ENCODE peak calls at places on chromosomes 3 and 15, in ten cellular contexts. Z is spleen, U is adrenal gland, B is stomach, J is keratinocyte, S is SJCRH30, D is IMR-90, G is thyroid gland, H is DND-41, X is neuronal stem cell. Y is an unnamed sample.

GRCh38 chr15:68984589-68984988 is 29.9 kb upstream of the NOX5 start:
- DNase-seq in Z (no peak), U (no peak), B (no peak), J (no peak), S (no peak), D (no peak), G (no peak), H (no peak), X (no peak), Y (no peak)

GRCh38 chr3:123586131-123586530 is 1.3 kb upstream of the HACD2 start:
- DNase-seq in Z (peak; percentile 76), U (peak; percentile 40), B (peak; percentile 40), J (no peak), S (peak; percentile 91), D (no peak), G (peak; percentile 31), H (peak; percentile 69), X (peak; percentile 18), Y (peak; percentile 35)

GRCh38 chr15:42737529-42738328 is 801 bp upstream of the CDAN1 start:
- DNase-seq in Z (no peak), U (no peak), B (peak; percentile 35), J (no peak), S (no peak), D (peak; percentile 4), G (no peak), H (no peak), X (no peak), Y (no peak)

GRCh38 chr3:194070220-194070633 is 65.7 kb upstream of the HES1 start:
- DNase-seq in Z (no peak), U (no peak), B (no peak), J (no peak), S (no peak), D (no peak), G (no peak), H (no peak), X (no peak), Y (no peak)

GRCh38 chr3:126151562-126152302 is 28.7 kb downstream of the ALDH1L1 start:
- DNase-seq in Z (peak; percentile 47), U (no peak), B (no peak), J (no peak), S (no peak), D (no peak), G (no peak), H (no peak), X (no peak), Y (no peak)

GRCh38 chr3:179348325-179349013 is 960 bp downstream of the MFN1 start:
- DNase-seq in Z (no peak), U (no peak), B (no peak), J (no peak), S (no peak), D (no peak), G (no peak), H (no peak), X (no peak), Y (no peak)

GRCh38 chr15:62783303-62783957 is 259.1 kb upstream of the TPM1 start:
- DNase-seq in Z (no peak), U (no peak), B (no peak), J (no peak), S (no peak), D (peak; percentile 93), G (no peak), H (no peak), X (no peak), Y (no peak)

GRCh38 chr3:112115806-112116383 is 17.2 kb downstream of the GCSAM start:
- DNase-seq in Z (no peak), U (no peak), B (no peak), J (no peak), S (no peak), D (no peak), G (no peak), H (no peak), X (no peak), Y (no peak)

GRCh38 chr3:188170461-188171459 is 16.8 kb downstream of the LPP start:
- DNase-seq in Z (no peak), U (no peak), B (no peak), J (no peak), S (no peak), D (no peak), G (no peak), H (no peak), X (no peak), Y (no peak)

GRCh38 chr3:98086873-98087272 is at the start of gene OR5AC2:
- DNase-seq in Z (no peak), U (no peak), B (no peak), J (no peak), S (no peak), D (no peak), G (no peak), H (no peak), X (no peak), Y (no peak)

GRCh38 chr15:40410476-40410875 is 4.9 kb downstream of the IVD start:
- DNase-seq in Z (peak; percentile 11), U (no peak), B (no peak), J (no peak), S (no peak), D (no peak), G (no peak), H (no peak), X (no peak), Y (no peak)

GRCh38 chr15:76752549-76752948 is 152.6 kb downstream of the SCAPER start:
- DNase-seq in Z (no peak), U (no peak), B (no peak), J (no peak), S (no peak), D (no peak), G (no peak), H (no peak), X (no peak), Y (no peak)

GRCh38 chr3:9916346-9916733 is 558 bp upstream of the IL17RC start:
- DNase-seq in Z (peak; percentile 59), U (no peak), B (no peak), J (no peak), S (peak; percentile 25), D (peak; percentile 48), G (peak; percentile 22), H (no peak), X (no peak), Y (no peak)

GRCh38 chr3:8368598-8368997 is 133.0 kb upstream of the LMCD1 start:
- DNase-seq in Z (no peak), U (no peak), B (no peak), J (no peak), S (no peak), D (no peak), G (no peak), H (no peak), X (no peak), Y (no peak)

GRCh38 chr3:66442254-66443249 is 58.3 kb downstream of the LRIG1 start:
- DNase-seq in Z (no peak), U (peak; percentile 35), B (peak; percentile 81), J (no peak), S (no peak), D (peak; percentile 93), G (peak; percentile 48), H (no peak), X (no peak), Y (no peak)

GRCh38 chr3:130543322-130543721 is 26.3 kb downstream of the COL6A6 start:
- DNase-seq in Z (no peak), U (no peak), B (no peak), J (no peak), S (no peak), D (no peak), G (no peak), H (no peak), X (no peak), Y (no peak)

GRCh38 chr3:10309736-10310135 is 11.2 kb downstream of the SEC13 start:
- DNase-seq in Z (no peak), U (no peak), B (no peak), J (no peak), S (no peak), D (peak; percentile 15), G (no peak), H (no peak), X (no peak), Y (no peak)

DNA sequence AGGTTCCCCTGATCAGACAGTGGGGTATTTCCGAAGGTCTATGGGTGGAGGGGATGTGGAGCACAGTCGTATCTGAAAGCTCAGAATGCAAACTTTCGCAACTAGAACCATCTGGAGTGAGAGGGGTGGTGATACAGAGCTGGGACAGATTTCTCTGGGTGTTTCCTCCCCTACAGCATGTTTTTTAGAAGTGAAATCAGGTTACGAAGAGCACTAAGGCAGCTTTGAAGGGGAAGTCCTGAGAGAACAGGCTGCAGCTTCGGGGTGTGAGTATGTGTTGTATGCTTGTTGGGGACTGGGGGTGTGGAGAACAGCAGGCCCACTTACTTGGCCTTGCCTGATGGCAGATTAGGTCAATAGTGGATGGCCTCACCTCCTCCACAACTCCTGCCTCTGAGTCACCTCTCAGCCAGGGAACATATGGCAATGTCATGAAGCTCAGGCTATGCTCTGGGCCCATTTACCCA is 107.1 kb upstream of the RASGRP1 start:
- DNase-seq in Z (no peak), U (no peak), B (no peak), J (no peak), S (no peak), D (peak; percentile 6), G (no peak), H (no peak), X (no peak), Y (no peak)
- H3K4me3 ChIP-seq in Z (no peak overlapping the region), U (no peak overlapping the region), B (no peak overlapping the region), J (no peak overlapping the region), S (no peak overlapping the region), D (no peak overlapping the region), G (no peak overlapping the region), H (no peak overlapping the region), X (no peak overlapping the region), Y (no peak overlapping the region)

DNA sequence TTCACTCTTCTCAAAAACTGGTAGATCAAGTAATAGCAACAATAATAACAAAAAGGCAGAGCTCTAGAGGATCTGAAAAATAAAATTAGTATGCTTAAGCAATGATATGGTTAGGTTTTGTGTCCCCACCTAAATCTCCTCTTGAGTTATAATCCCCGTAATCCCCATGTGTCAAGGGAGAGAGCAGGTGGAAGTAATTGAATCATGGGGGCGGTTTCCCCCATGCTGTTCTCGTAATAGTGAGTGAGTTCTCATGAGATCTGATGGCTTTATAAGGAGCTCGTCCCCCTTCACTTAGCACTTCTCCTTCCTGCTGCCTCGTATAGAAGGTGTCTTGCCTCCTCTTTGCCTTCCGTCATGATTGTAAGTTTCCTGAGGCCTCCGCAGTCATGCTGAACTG is 60.2 kb upstream of the ABHD2 start:
- DNase-seq in Z (no peak), U (no peak), B (no peak), J (no peak), S (peak; percentile 23), D (no peak), G (no peak), H (no peak), X (no peak), Y (no peak)
- H3K27ac ChIP-seq in Z (no peak overlapping the region), U (no peak overlapping the region), B (no peak overlapping the region), J (no peak overlapping the region), S (no peak overlapping the region), D (no peak overlapping the region), G (no peak overlapping the region), H (no peak overlapping the region), X (no peak overlapping the region), Y (no peak overlapping the region)

GRCh38 chr15:55256281-55257013 is 33.2 kb downstream of the RAB27A start:
- DNase-seq in Z (no peak), U (no peak), B (no peak), J (no peak), S (peak; percentile 8), D (peak; percentile 33), G (no peak), H (no peak), X (no peak), Y (no peak)
- H3K27me3 ChIP-seq in Z (no peaks in the 10 kb centered on the region), U (no peaks in the 10 kb centered on the region), B (no peaks in the 10 kb centered on the region), J (no peaks in the 10 kb centered on the region), S (no peaks in the 10 kb centered on the region), D (no peaks in the 10 kb centered on the region), G (no peaks in the 10 kb centered on the region), H (no peaks in the 10 kb centered on the region), X (no peaks in the 10 kb centered on the region), Y (no peaks in the 10 kb centered on the region)

GRCh38 chr3:19254189-19254588 is 105.9 kb downstream of the KCNH8 start:
- DNase-seq in Z (no peak), U (no peak), B (no peak), J (no peak), S (no peak), D (no peak), G (no peak), H (peak; percentile 32), X (no peak), Y (no peak)
- H3K4me3 ChIP-seq in Z (no peak overlapping the region), U (no peak overlapping the region), B (no peak overlapping the region), J (no peak overlapping the region), S (no peak overlapping the region), D (no peak overlapping the region), G (no peak overlapping the region), H (no peak overlapping the region), X (no peak overlapping the region), Y (no peak overlapping the region)

Y was measured in dorsolateral prefrontal cortex.